ENCODE peak calls at places on chromosomes 13 and 19, in eight cellular contexts. P, V, Y, K, E, Q, J and Z are unnamed samples. For H3K4me1, the result is how much of the 10 kb centered on the place peaks cover.

GRCh38 chr13:60267498-60268202 is 103.9 kb upstream of the DIAPH3 start:
- DNase-seq in Q (no peak), K (no peak), P (peak), Y (peak), E (peak), J (no peak), V (peak), Z (peak)

GRCh38 chr13:110944121-110944967 is 29.5 kb upstream of the ANKRD10 start:
- DNase-seq in P (no peak), Q (no peak), Y (no peak), E (peak), V (peak), K (peak), J (peak), Z (peak)

GRCh38 chr19:47239610-47240296 is 8.8 kb upstream of the BBC3 start:
- DNase-seq in P (peak), J (peak), K (no peak), V (peak), Q (no peak), Y (no peak), E (no peak), Z (peak)

GRCh38 chr13:57601536-57601935 is 30.0 kb upstream of the PCDH17 start:
- DNase-seq in J (no peak), P (no peak), Y (no peak), Q (no peak), V (no peak), K (no peak), E (no peak), Z (no peak)

GRCh38 chr19:47663911-47664771 is 49.1 kb upstream of the EHD2 start:
- DNase-seq in E (no peak), K (no peak), J (peak), Y (peak), Q (peak), P (peak), V (no peak), Z (peak)

GRCh38 chr13:107864543-107865460 is 350.5 kb downstream of the LIG4 start:
- DNase-seq in E (peak), P (no peak), J (peak), V (peak), Q (no peak), K (no peak), Y (no peak), Z (peak)

GRCh38 chr13:113053801-113054604 is 51.6 kb upstream of the F7 start:
- DNase-seq in K (no peak), J (no peak), Q (no peak), V (no peak), P (no peak), Y (no peak), E (no peak), Z (no peak)

GRCh38 chr19:58261968-58262921 is 16.5 kb upstream of the ZNF8 start:
- DNase-seq in E (peak), K (no peak), V (peak), J (no peak), P (no peak), Q (no peak), Y (no peak), Z (no peak)

GRCh38 chr19:34502582-34503545 is 21.3 kb downstream of the WTIP start:
- DNase-seq in K (no peak), E (no peak), V (no peak), P (no peak), Q (peak), Y (no peak), J (peak), Z (no peak)

GRCh38 chr13:101567841-101568240 is 115.4 kb downstream of the ITGBL1 start:
- DNase-seq in P (no peak), Y (no peak), Q (no peak), V (no peak), J (no peak), E (no peak), K (no peak), Z (no peak)

GRCh38 chr13:71922191-71922590 is 55.2 kb upstream of the DACH1 start:
- DNase-seq in K (no peak), Y (no peak), P (no peak), V (no peak), Q (no peak), E (no peak), J (no peak), Z (no peak)

GRCh38 chr19:56174086-56174485 is 1.7 kb upstream of the GALP start:
- DNase-seq in E (no peak), Q (no peak), J (no peak), Y (no peak), P (no peak), V (no peak), K (no peak), Z (no peak)

GRCh38 chr13:98533912-98534311 is 43.0 kb downstream of the STK24 start:
- DNase-seq in P (no peak), K (no peak), V (no peak), Y (no peak), J (no peak), Q (no peak), E (no peak), Z (no peak)

GRCh38 chr13:93235258-93236015 is 8.8 kb downstream of the GPC6 start:
- DNase-seq in P (no peak), J (peak), Q (no peak), V (no peak), E (no peak), Y (no peak), K (no peak), Z (no peak)

GRCh38 chr13:49935171-49936084 is 712 bp downstream of the SPRYD7 start:
- DNase-seq in V (peak), P (no peak), E (peak), Y (peak), J (peak), K (no peak), Q (peak), Z (no peak)

GRCh38 chr19:18488838-18489626 is 32.8 kb downstream of the ELL start:
- DNase-seq in V (peak), Q (no peak), P (no peak), J (no peak), E (peak), Y (no peak), K (no peak), Z (no peak)

GRCh38 chr13:23965346-23965745 is 68.0 kb upstream of the C1QTNF9B start:
- DNase-seq in V (no peak), K (no peak), Q (no peak), J (no peak), E (no peak), Y (no peak), P (no peak), Z (no peak)

GRCh38 chr19:16262618-16263017 is 62.0 kb upstream of the KLF2 start:
- DNase-seq in J (no peak), K (no peak), P (peak), Y (peak), E (no peak), V (no peak), Q (peak), Z (peak)

GRCh38 chr19:42185281-42185680 is 32.2 kb downstream of the DEDD2 start:
- DNase-seq in V (no peak), E (peak), P (no peak), Y (no peak), J (peak), K (no peak), Q (no peak), Z (peak)

GRCh38 chr13:42047561-42048322 is 706 bp upstream of the DGKH start:
- DNase-seq in Y (peak), P (peak), V (peak), J (peak), Q (peak), K (no peak), E (peak), Z (peak)

GRCh38 chr19:8517551-8518442 is 3.8 kb upstream of the ZNF414 start:
- DNase-seq in Q (no peak), P (no peak), V (no peak), Y (no peak), K (no peak), E (peak), J (no peak), Z (no peak)

GRCh38 chr13:30565658-30566057 is 52.1 kb upstream of the USPL1 start:
- DNase-seq in P (no peak), E (no peak), V (no peak), Q (no peak), K (no peak), J (no peak), Y (no peak), Z (no peak)

GRCh38 chr19:43489310-43489709 is 15.2 kb downstream of the PHLDB3 start:
- DNase-seq in E (no peak), K (no peak), V (no peak), Q (no peak), Y (no peak), P (no peak), J (no peak), Z (no peak)

GRCh38 chr13:80251403-80251802 is 89.5 kb downstream of the SPRY2 start:
- DNase-seq in K (no peak), Q (no peak), Y (no peak), V (peak), P (no peak), J (peak), E (no peak), Z (peak)

GRCh38 chr19:6590458-6591319 is at the start of gene CD70:
- DNase-seq in K (no peak), P (peak), E (peak), Y (no peak), V (peak), Q (no peak), J (no peak), Z (peak)
- H3K4me1 ChIP-seq in K (under half), P (under half), E (half or more), Y (under half), V (under half), Q (under half), J (under half), Z (under half)

GRCh38 chr13:66693656-66694055 is 536.5 kb downstream of the PCDH9 start:
- DNase-seq in Y (no peak), E (no peak), P (no peak), Q (no peak), J (no peak), K (no peak), V (no peak), Z (no peak)

GRCh38 chr13:66689037-66689619 is 541.0 kb downstream of the PCDH9 start:
- DNase-seq in Q (no peak), V (peak), K (no peak), J (no peak), E (peak), Y (no peak), P (no peak), Z (peak)

GRCh38 chr13:66691149-66691548 is 539.0 kb downstream of the PCDH9 start:
- DNase-seq in K (no peak), Y (no peak), Q (no peak), V (no peak), J (no peak), E (no peak), P (no peak), Z (no peak)

GRCh38 chr13:66689628-66690027 is 540.5 kb downstream of the PCDH9 start:
- DNase-seq in V (peak), P (no peak), J (peak), K (no peak), Q (no peak), Y (no peak), E (peak), Z (no peak)
- TF ChIP-seq CTCF in V (peak), P (no peak), J (peak), K (peak), Q (peak), Y (no peak), E (peak), Z (peak)

DNA sequence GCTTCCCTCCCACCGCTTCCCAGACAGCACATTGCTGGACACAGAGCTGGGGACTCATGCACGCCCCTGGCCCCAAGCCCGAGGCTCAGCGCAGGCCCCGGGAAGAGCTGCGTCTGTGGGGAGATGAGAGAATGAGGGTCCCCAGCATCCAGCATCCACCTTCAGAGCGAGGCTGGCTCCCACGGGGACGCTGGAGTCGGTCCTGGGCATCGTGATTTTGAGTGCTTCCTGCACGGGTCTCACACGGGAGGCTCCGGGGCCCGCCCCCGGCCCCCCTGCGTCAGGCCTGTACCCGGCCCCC is 4.7 kb downstream of the NCLN start:
- DNase-seq in K (no peak), E (no peak), Y (no peak), J (no peak), P (no peak), Q (no peak), V (no peak), Z (no peak)
- H3K4me1 ChIP-seq in K (under half), E (under half), Y (under half), J (under half), P (under half), Q (under half), V (under half), Z (under half)

GRCh38 chr13:78586706-78587105 is 16.6 kb downstream of the POU4F1 start:
- DNase-seq in V (peak), E (no peak), Q (no peak), P (no peak), K (no peak), Y (no peak), J (no peak), Z (no peak)
- TF ChIP-seq CTCF in V (peak), E (peak), Q (no peak), P (no peak), K (peak), Y (no peak), J (no peak), Z (peak)

GRCh38 chr19:2774083-2774679 is 8.9 kb downstream of the SGTA start:
- DNase-seq in V (no peak), Y (no peak), P (no peak), J (no peak), E (peak), K (no peak), Q (no peak), Z (no peak)
- H3K4me1 ChIP-seq in V (under half), Y (under half), P (under half), J (under half), E (under half), K (under half), Q (under half), Z (under half)